ENCODE peak calls at places on chromosomes 16 and 17, in four cellular contexts. One of them, this sample, is unnamed.
A peak's percentile ranks its signal among the peaks of the same experiment; 100 is the strongest.

GRCh38 chr17:18247613-18248001 is 10.9 kb downstream of the FLII start:
- DNase-seq in body of pancreas: no peak
- DNase-seq in IMR-90: no peak
- DNase-seq in HepG2: no peak
- DNase-seq in this sample: peak; percentile 62

GRCh38 chr17:34756670-34757021 is 177.3 kb downstream of the TMEM132E start:
- DNase-seq in body of pancreas: no peak
- DNase-seq in HepG2: no peak
- DNase-seq in IMR-90: no peak
- DNase-seq in this sample: no peak

GRCh38 chr17:43020789-43021738 is 1.1 kb downstream of the VAT1 start:
- DNase-seq in HepG2: peak; percentile 63
- DNase-seq in body of pancreas: peak; percentile 55
- DNase-seq in IMR-90: peak; percentile 50
- DNase-seq in this sample: peak; percentile 34

GRCh38 chr17:66405836-66406679 is 103.6 kb downstream of the PRKCA start:
- DNase-seq in body of pancreas: peak; percentile 44
- DNase-seq in IMR-90: no peak
- DNase-seq in HepG2: no peak
- DNase-seq in this sample: no peak

GRCh38 chr17:56681561-56682266 is 88.2 kb downstream of the NOG start:
- DNase-seq in HepG2: no peak
- DNase-seq in IMR-90: peak; percentile 98
- DNase-seq in body of pancreas: no peak
- DNase-seq in this sample: no peak

GRCh38 chr16:2385441-2385840 is 43.8 kb upstream of the CCNF start:
- DNase-seq in body of pancreas: no peak
- DNase-seq in HepG2: no peak
- DNase-seq in IMR-90: peak; percentile 27
- DNase-seq in this sample: no peak

GRCh38 chr16:19228575-19228974 is 57.0 kb upstream of the CLEC19A start:
- DNase-seq in body of pancreas: no peak
- DNase-seq in HepG2: no peak
- DNase-seq in IMR-90: no peak
- DNase-seq in this sample: no peak

GRCh38 chr17:77074681-77075080 is 66.1 kb upstream of the SEC14L1 start:
- DNase-seq in body of pancreas: no peak
- DNase-seq in IMR-90: no peak
- DNase-seq in HepG2: no peak
- DNase-seq in this sample: no peak

GRCh38 chr16:49631521-49632041 is 224.3 kb downstream of the ZNF423 start:
- DNase-seq in IMR-90: peak; percentile 23
- DNase-seq in HepG2: no peak
- DNase-seq in body of pancreas: no peak
- DNase-seq in this sample: no peak

GRCh38 chr16:818132-818531 is 17.6 kb upstream of the GNG13 start:
- DNase-seq in body of pancreas: no peak
- DNase-seq in HepG2: no peak
- DNase-seq in IMR-90: no peak
- DNase-seq in this sample: no peak

GRCh38 chr16:3459401-3460090 is 16.1 kb downstream of the NAA60 start:
- DNase-seq in IMR-90: peak; percentile 29
- DNase-seq in HepG2: no peak
- DNase-seq in body of pancreas: no peak
- DNase-seq in this sample: no peak

GRCh38 chr16:24645739-24646645 is 83.5 kb upstream of the TNRC6A start:
- DNase-seq in IMR-90: peak; percentile 100
- DNase-seq in body of pancreas: no peak
- DNase-seq in HepG2: peak; percentile 57
- DNase-seq in this sample: no peak

GRCh38 chr17:43546317-43547188 is at the start of gene ETV4:
- DNase-seq in body of pancreas: peak; percentile 93
- DNase-seq in IMR-90: peak; percentile 89
- DNase-seq in HepG2: peak; percentile 96
- DNase-seq in this sample: peak; percentile 89

GRCh38 chr17:15498107-15498506 is 30.7 kb upstream of the CDRT4 start:
- DNase-seq in HepG2: no peak
- DNase-seq in body of pancreas: no peak
- DNase-seq in IMR-90: no peak
- DNase-seq in this sample: no peak

GRCh38 chr17:76734080-76734840 is 2.9 kb downstream of the SRSF2 start:
- DNase-seq in body of pancreas: peak; percentile 19
- DNase-seq in IMR-90: peak; percentile 49
- DNase-seq in HepG2: no peak
- DNase-seq in this sample: no peak

GRCh38 chr17:14748036-14748715 is 447.3 kb downstream of the HS3ST3B1 start:
- DNase-seq in body of pancreas: no peak
- DNase-seq in HepG2: no peak
- DNase-seq in IMR-90: no peak
- DNase-seq in this sample: no peak

GRCh38 chr17:57518587-57519118 is 226.4 kb downstream of the CCDC182 start:
- DNase-seq in IMR-90: no peak
- DNase-seq in HepG2: no peak
- DNase-seq in body of pancreas: peak; percentile 20
- DNase-seq in this sample: no peak

GRCh38 chr16:35391328-35391727 is 1931.9 kb downstream of the TP53TG3F start:
- DNase-seq in HepG2: peak; percentile 43
- DNase-seq in body of pancreas: peak; percentile 72
- DNase-seq in IMR-90: peak; percentile 23
- DNase-seq in this sample: no peak

GRCh38 chr17:9905902-9906301 is 831 bp upstream of the RCVRN start:
- DNase-seq in body of pancreas: peak; percentile 17
- DNase-seq in IMR-90: no peak
- DNase-seq in HepG2: peak; percentile 3
- DNase-seq in this sample: no peak

GRCh38 chr17:35438433-35438832 is 6.1 kb upstream of the SLFN12 start:
- DNase-seq in HepG2: no peak
- DNase-seq in IMR-90: no peak
- DNase-seq in body of pancreas: no peak
- DNase-seq in this sample: no peak

GRCh38 chr16:27272076-27272475 is 3.5 kb upstream of the NSMCE1 start:
- DNase-seq in HepG2: no peak
- DNase-seq in body of pancreas: no peak
- DNase-seq in IMR-90: no peak
- DNase-seq in this sample: no peak

GRCh38 chr17:28042657-28042720 is at the start of gene NLK:
- DNase-seq in HepG2: no peak
- DNase-seq in IMR-90: no peak
- DNase-seq in body of pancreas: no peak
- DNase-seq in this sample: no peak

GRCh38 chr17:82244413-82245140 is 15.7 kb downstream of the SLC16A3 start:
- DNase-seq in body of pancreas: no peak
- DNase-seq in IMR-90: no peak
- DNase-seq in HepG2: no peak
- DNase-seq in this sample: no peak

GRCh38 chr17:51016099-51016498 is 104.6 kb downstream of the SPAG9 start:
- DNase-seq in body of pancreas: no peak
- DNase-seq in IMR-90: no peak
- DNase-seq in HepG2: no peak
- DNase-seq in this sample: no peak

GRCh38 chr17:17020821-17021193 is 21.4 kb upstream of the MPRIP start:
- DNase-seq in IMR-90: no peak
- DNase-seq in HepG2: no peak
- DNase-seq in body of pancreas: no peak
- DNase-seq in this sample: no peak

GRCh38 chr16:52546291-52546941 is 527 bp downstream of the TOX3 start:
- DNase-seq in IMR-90: no peak
- DNase-seq in HepG2: no peak
- DNase-seq in body of pancreas: no peak
- DNase-seq in this sample: no peak

GRCh38 chr17:18038149-18038850 is 668 bp downstream of the ATPAF2 start:
- DNase-seq in body of pancreas: no peak
- DNase-seq in HepG2: no peak
- DNase-seq in IMR-90: peak; percentile 16
- DNase-seq in this sample: no peak

GRCh38 chr17:80503031-80503430 is 26.6 kb upstream of the NPTX1 start:
- DNase-seq in body of pancreas: no peak
- DNase-seq in HepG2: no peak
- DNase-seq in IMR-90: no peak
- DNase-seq in this sample: no peak

GRCh38 chr16:3609895-3610697 is 1.3 kb downstream of the SLX4 start:
- DNase-seq in IMR-90: no peak
- DNase-seq in HepG2: peak; percentile 73
- DNase-seq in body of pancreas: no peak
- DNase-seq in this sample: no peak

GRCh38 chr17:75589919-75590303 is 2.3 kb downstream of the MYO15B start:
- DNase-seq in IMR-90: no peak
- DNase-seq in HepG2: no peak
- DNase-seq in body of pancreas: peak; percentile 31
- DNase-seq in this sample: no peak

GRCh38 chr17:75589017-75589918 is 1.7 kb downstream of the MYO15B start:
- DNase-seq in body of pancreas: peak; percentile 98
- DNase-seq in HepG2: peak; percentile 78
- DNase-seq in IMR-90: peak; percentile 64
- DNase-seq in this sample: peak; percentile 96

GRCh38 chr17:75588546-75589016 is 981 bp downstream of the MYO15B start:
- DNase-seq in IMR-90: no peak
- DNase-seq in body of pancreas: peak; percentile 85
- DNase-seq in HepG2: no peak
- DNase-seq in this sample: peak; percentile 75

GRCh38 chr17:75590314-75590761 is 2.7 kb downstream of the MYO15B start:
- DNase-seq in HepG2: no peak
- DNase-seq in IMR-90: no peak
- DNase-seq in body of pancreas: no peak
- DNase-seq in this sample: no peak

DNA sequence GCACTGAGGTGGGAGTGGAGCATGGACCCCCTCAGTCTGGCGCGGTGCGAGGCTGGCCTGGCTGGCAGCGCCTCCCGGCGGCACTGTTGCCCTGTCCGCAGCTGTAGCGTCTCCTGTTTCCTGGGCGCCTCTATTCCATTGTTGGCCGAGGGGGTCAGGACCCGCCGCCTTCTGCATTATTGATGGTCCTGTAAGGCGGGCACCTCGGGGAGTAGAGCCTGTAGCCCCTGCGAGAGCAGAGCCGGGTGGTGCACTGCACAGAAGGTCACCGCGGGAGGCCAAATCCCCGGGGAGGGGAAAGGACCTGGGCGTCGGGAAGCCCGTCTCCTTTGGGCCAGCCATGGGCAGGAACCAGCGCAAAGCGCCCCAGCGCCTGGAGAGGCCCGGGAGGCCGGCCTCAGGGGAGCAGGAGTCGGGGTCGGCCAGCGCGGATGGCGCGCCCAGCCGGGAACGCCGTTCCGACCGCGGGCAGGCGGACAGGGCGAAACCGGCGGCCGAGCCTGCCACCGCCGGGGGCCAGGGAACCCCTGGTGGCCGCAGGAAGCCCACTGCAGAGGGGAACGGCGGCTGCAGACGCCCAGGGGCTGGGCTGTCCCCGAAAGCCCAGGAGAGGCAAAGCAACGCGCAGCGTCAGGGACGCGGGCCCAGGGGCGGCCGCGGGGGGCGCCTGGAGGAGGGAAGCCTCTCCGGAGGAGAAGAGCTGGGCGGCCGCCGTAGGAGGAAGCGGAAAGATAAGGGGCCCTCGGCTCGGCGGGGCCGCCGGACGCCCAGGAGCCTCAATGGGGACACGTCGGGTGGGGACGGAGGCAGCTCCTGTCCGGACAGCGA is at the start of gene MYO15B:
- DNase-seq in body of pancreas: peak; percentile 40
- DNase-seq in HepG2: no peak
- DNase-seq in IMR-90: no peak
- DNase-seq in this sample: peak; percentile 60
- TF ChIP-seq POLR2A in body of pancreas: peak; percentile 28
- TF ChIP-seq POLR2A in HepG2: no peak
- TF ChIP-seq POLR2A in IMR-90: no peak
- TF ChIP-seq POLR2A in this sample: no peak

DNA sequence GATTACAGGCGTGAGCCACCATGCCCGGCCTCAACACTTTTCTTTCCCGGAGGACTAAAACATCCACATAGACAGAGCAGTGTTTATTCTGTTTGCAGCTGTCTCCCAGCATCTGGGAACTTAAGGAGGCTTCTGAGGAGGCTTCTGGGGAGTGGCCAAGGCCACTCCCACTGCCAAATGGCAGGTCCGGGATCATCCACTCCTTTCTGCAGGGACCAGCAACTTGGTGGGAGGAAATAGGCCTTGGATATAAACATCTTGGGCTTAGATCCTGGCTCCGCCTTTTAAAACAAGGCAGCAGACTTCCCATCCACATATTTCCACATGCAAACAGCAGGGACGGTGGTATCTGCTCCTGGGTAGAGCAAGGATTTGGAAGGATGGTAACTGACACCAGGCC is 14.1 kb upstream of the SPATA32 start:
- DNase-seq in body of pancreas: no peak
- DNase-seq in IMR-90: peak; percentile 87
- DNase-seq in HepG2: no peak
- DNase-seq in this sample: no peak
- H3K27ac ChIP-seq in body of pancreas: no peak overlapping the region
- H3K27ac ChIP-seq in IMR-90: peak overlapping the region; percentile 12
- H3K27ac ChIP-seq in HepG2: no peak overlapping the region
- H3K27ac ChIP-seq in this sample: no peak overlapping the region

DNA sequence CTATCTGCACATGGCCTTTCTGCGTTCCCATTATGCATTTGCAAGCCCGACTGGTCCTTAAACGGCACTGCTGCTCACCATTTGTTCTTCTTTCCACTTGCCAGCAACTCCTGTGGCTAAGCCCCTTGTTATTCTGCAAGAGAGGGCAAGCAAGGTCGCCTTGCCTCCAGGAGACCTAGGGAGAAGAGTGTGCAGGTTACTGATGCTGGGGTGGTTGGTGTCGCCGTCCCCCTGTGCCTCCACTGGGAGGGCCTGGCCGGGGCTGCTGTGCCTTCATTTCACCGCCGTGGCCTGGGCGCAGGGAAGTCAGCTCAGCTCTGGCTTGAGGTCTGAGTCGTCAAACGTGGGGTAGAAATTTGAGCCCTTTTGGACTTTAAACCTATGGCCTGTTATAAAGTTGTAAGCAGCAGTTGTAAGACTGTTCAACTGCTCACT is 12.7 kb downstream of the SLC6A4 start:
- DNase-seq in IMR-90: no peak
- DNase-seq in body of pancreas: no peak
- DNase-seq in HepG2: peak; percentile 67
- DNase-seq in this sample: no peak
- H3K4me1 ChIP-seq in IMR-90: no peaks in the 10 kb centered on the region
- H3K4me1 ChIP-seq in body of pancreas: no peaks in the 10 kb centered on the region
- H3K4me1 ChIP-seq in HepG2: peaks cover 82% of the 10 kb centered on the region
- H3K4me1 ChIP-seq in this sample: no peaks in the 10 kb centered on the region

GRCh38 chr17:48830840-48831548 is at the start of gene CALCOCO2:
- DNase-seq in IMR-90: peak; percentile 89
- DNase-seq in body of pancreas: peak; percentile 98
- DNase-seq in HepG2: peak; percentile 95
- DNase-seq in this sample: peak; percentile 97
- TF ChIP-seq POLR2A in IMR-90: peak; percentile 55
- TF ChIP-seq POLR2A in body of pancreas: peak; percentile 93
- TF ChIP-seq POLR2A in HepG2: peak; percentile 93
- TF ChIP-seq POLR2A in this sample: no peak

GRCh38 chr16:85641776-85642176 is 28.7 kb downstream of the GSE1 start:
- DNase-seq in HepG2: no peak
- DNase-seq in IMR-90: no peak
- DNase-seq in body of pancreas: peak; percentile 96
- DNase-seq in this sample: peak; percentile 81
- H3K27ac ChIP-seq in HepG2: no peak overlapping the region
- H3K27ac ChIP-seq in IMR-90: no peak overlapping the region
- H3K27ac ChIP-seq in body of pancreas: peak overlapping the region; percentile 82
- H3K27ac ChIP-seq in this sample: peak overlapping the region; percentile 41

This sample was measured in stomach.